ENCODE peak calls at places on chromosomes 7 and 10, in seven cellular contexts. One of them, this sample, is unnamed. For H3K9me3, the result is how much of the 10 kb centered on the place peaks cover.

GRCh38 chr10:113709221-113709838 is 29.6 kb downstream of the CASP7 start:
- DNase-seq in CD8-positive, alpha-beta memory T cell: no peak
- DNase-seq in cardiac muscle cell: no peak
- DNase-seq in aorta: no peak
- DNase-seq in SK-N-SH: no peak
- DNase-seq in left ventricle myocardium inferior: no peak
- DNase-seq in heart right ventricle: no peak
- DNase-seq in this sample: no peak

GRCh38 chr10:30432631-30433285 is 1.2 kb upstream of the MAP3K8 start:
- DNase-seq in CD8-positive, alpha-beta memory T cell: no peak
- DNase-seq in cardiac muscle cell: no peak
- DNase-seq in aorta: no peak
- DNase-seq in SK-N-SH: no peak
- DNase-seq in left ventricle myocardium inferior: peak
- DNase-seq in heart right ventricle: peak
- DNase-seq in this sample: no peak

GRCh38 chr10:69413221-69413865 is 3.4 kb downstream of the TACR2 start:
- DNase-seq in CD8-positive, alpha-beta memory T cell: no peak
- DNase-seq in cardiac muscle cell: peak
- DNase-seq in aorta: peak
- DNase-seq in SK-N-SH: peak
- DNase-seq in left ventricle myocardium inferior: peak
- DNase-seq in heart right ventricle: peak
- DNase-seq in this sample: peak

GRCh38 chr7:70797109-70797514 is 334.8 kb upstream of the GALNT17 start:
- DNase-seq in CD8-positive, alpha-beta memory T cell: no peak
- DNase-seq in cardiac muscle cell: peak
- DNase-seq in aorta: no peak
- DNase-seq in SK-N-SH: peak
- DNase-seq in left ventricle myocardium inferior: no peak
- DNase-seq in heart right ventricle: no peak
- DNase-seq in this sample: no peak

GRCh38 chr7:108499575-108499974 is 26.4 kb downstream of the PNPLA8 start:
- DNase-seq in CD8-positive, alpha-beta memory T cell: no peak
- DNase-seq in cardiac muscle cell: no peak
- DNase-seq in aorta: no peak
- DNase-seq in SK-N-SH: no peak
- DNase-seq in left ventricle myocardium inferior: no peak
- DNase-seq in heart right ventricle: no peak
- DNase-seq in this sample: no peak

GRCh38 chr7:35185908-35186731 is 67.8 kb downstream of the TBX20 start:
- DNase-seq in CD8-positive, alpha-beta memory T cell: no peak
- DNase-seq in cardiac muscle cell: peak
- DNase-seq in aorta: no peak
- DNase-seq in SK-N-SH: peak
- DNase-seq in left ventricle myocardium inferior: peak
- DNase-seq in heart right ventricle: peak
- DNase-seq in this sample: peak

GRCh38 chr7:83040454-83040853 is 122.2 kb downstream of the PCLO start:
- DNase-seq in CD8-positive, alpha-beta memory T cell: no peak
- DNase-seq in cardiac muscle cell: no peak
- DNase-seq in aorta: no peak
- DNase-seq in SK-N-SH: no peak
- DNase-seq in left ventricle myocardium inferior: no peak
- DNase-seq in heart right ventricle: no peak
- DNase-seq in this sample: no peak

GRCh38 chr10:31064334-31064733 is 32.7 kb upstream of the ZNF438 start:
- DNase-seq in CD8-positive, alpha-beta memory T cell: no peak
- DNase-seq in cardiac muscle cell: no peak
- DNase-seq in aorta: no peak
- DNase-seq in SK-N-SH: no peak
- DNase-seq in left ventricle myocardium inferior: peak
- DNase-seq in heart right ventricle: peak
- DNase-seq in this sample: no peak

GRCh38 chr10:3570855-3571266 is 214.1 kb downstream of the KLF6 start:
- DNase-seq in CD8-positive, alpha-beta memory T cell: no peak
- DNase-seq in cardiac muscle cell: no peak
- DNase-seq in aorta: peak
- DNase-seq in SK-N-SH: no peak
- DNase-seq in left ventricle myocardium inferior: peak
- DNase-seq in heart right ventricle: peak
- DNase-seq in this sample: no peak

GRCh38 chr10:13346280-13346819 is 1.7 kb downstream of the SEPHS1 start:
- DNase-seq in CD8-positive, alpha-beta memory T cell: no peak
- DNase-seq in cardiac muscle cell: no peak
- DNase-seq in aorta: no peak
- DNase-seq in SK-N-SH: no peak
- DNase-seq in left ventricle myocardium inferior: no peak
- DNase-seq in heart right ventricle: peak
- DNase-seq in this sample: no peak

GRCh38 chr10:30207485-30208052 is 141.5 kb downstream of the MTPAP start:
- DNase-seq in CD8-positive, alpha-beta memory T cell: no peak
- DNase-seq in cardiac muscle cell: peak
- DNase-seq in aorta: no peak
- DNase-seq in SK-N-SH: no peak
- DNase-seq in left ventricle myocardium inferior: no peak
- DNase-seq in heart right ventricle: no peak
- DNase-seq in this sample: no peak

DNA sequence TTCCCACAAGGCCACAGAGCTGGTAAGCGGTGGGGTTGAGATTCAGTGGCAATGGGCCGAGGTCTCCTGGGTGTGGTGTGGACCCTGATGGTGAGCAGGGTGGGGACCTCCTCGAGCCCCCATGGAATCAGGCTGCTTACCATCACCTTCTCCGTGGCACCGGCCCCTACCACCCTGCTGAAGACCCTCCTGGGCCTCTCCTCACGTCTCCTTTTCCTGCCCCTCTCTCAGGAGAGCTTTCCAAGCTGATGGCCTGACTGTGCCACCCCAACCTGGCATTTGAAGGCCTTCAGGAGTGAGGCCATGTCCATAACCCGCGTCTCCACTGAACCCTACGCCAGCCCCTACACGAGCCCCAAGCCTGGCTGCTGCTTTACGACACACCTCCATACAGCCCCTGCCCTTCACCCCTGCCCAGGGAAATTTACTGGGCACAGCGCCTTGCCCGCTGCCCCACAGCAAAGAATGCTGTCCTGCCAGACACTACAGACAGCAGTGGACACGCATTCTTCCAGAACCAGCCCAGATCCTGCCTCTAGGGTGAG is 55.4 kb downstream of the ZRANB1 start:
- DNase-seq in CD8-positive, alpha-beta memory T cell: no peak
- DNase-seq in cardiac muscle cell: no peak
- DNase-seq in aorta: peak
- DNase-seq in SK-N-SH: no peak
- DNase-seq in left ventricle myocardium inferior: no peak
- DNase-seq in heart right ventricle: no peak
- DNase-seq in this sample: no peak
- H3K9me3 ChIP-seq in CD8-positive, alpha-beta memory T cell: under half
- H3K9me3 ChIP-seq in cardiac muscle cell: under half
- H3K9me3 ChIP-seq in aorta: under half
- H3K9me3 ChIP-seq in SK-N-SH: under half
- H3K9me3 ChIP-seq in left ventricle myocardium inferior: under half
- H3K9me3 ChIP-seq in heart right ventricle: under half
- H3K9me3 ChIP-seq in this sample: under half

GRCh38 chr10:131427253-131427652 is 115.7 kb upstream of the TCERG1L start:
- DNase-seq in CD8-positive, alpha-beta memory T cell: no peak
- DNase-seq in cardiac muscle cell: no peak
- DNase-seq in aorta: peak
- DNase-seq in SK-N-SH: no peak
- DNase-seq in left ventricle myocardium inferior: no peak
- DNase-seq in heart right ventricle: no peak
- DNase-seq in this sample: no peak
- H3K9me3 ChIP-seq in CD8-positive, alpha-beta memory T cell: under half
- H3K9me3 ChIP-seq in cardiac muscle cell: under half
- H3K9me3 ChIP-seq in aorta: under half
- H3K9me3 ChIP-seq in SK-N-SH: under half
- H3K9me3 ChIP-seq in left ventricle myocardium inferior: under half
- H3K9me3 ChIP-seq in heart right ventricle: under half
- H3K9me3 ChIP-seq in this sample: under half

GRCh38 chr7:50853311-50853710 is 70.6 kb upstream of the GRB10 start:
- DNase-seq in CD8-positive, alpha-beta memory T cell: no peak
- DNase-seq in cardiac muscle cell: no peak
- DNase-seq in aorta: no peak
- DNase-seq in SK-N-SH: no peak
- DNase-seq in left ventricle myocardium inferior: no peak
- DNase-seq in heart right ventricle: no peak
- DNase-seq in this sample: no peak

GRCh38 chr7:50849991-50850390 is 67.3 kb upstream of the GRB10 start:
- DNase-seq in CD8-positive, alpha-beta memory T cell: no peak
- DNase-seq in cardiac muscle cell: no peak
- DNase-seq in aorta: no peak
- DNase-seq in SK-N-SH: no peak
- DNase-seq in left ventricle myocardium inferior: no peak
- DNase-seq in heart right ventricle: no peak
- DNase-seq in this sample: no peak

GRCh38 chr7:50852901-50853300 is 70.2 kb upstream of the GRB10 start:
- DNase-seq in CD8-positive, alpha-beta memory T cell: no peak
- DNase-seq in cardiac muscle cell: no peak
- DNase-seq in aorta: no peak
- DNase-seq in SK-N-SH: no peak
- DNase-seq in left ventricle myocardium inferior: no peak
- DNase-seq in heart right ventricle: no peak
- DNase-seq in this sample: no peak

GRCh38 chr7:50851451-50851850 is 68.8 kb upstream of the GRB10 start:
- DNase-seq in CD8-positive, alpha-beta memory T cell: no peak
- DNase-seq in cardiac muscle cell: no peak
- DNase-seq in aorta: no peak
- DNase-seq in SK-N-SH: no peak
- DNase-seq in left ventricle myocardium inferior: no peak
- DNase-seq in heart right ventricle: no peak
- DNase-seq in this sample: no peak

GRCh38 chr7:50851891-50852290 is 69.2 kb upstream of the GRB10 start:
- DNase-seq in CD8-positive, alpha-beta memory T cell: no peak
- DNase-seq in cardiac muscle cell: no peak
- DNase-seq in aorta: no peak
- DNase-seq in SK-N-SH: no peak
- DNase-seq in left ventricle myocardium inferior: no peak
- DNase-seq in heart right ventricle: no peak
- DNase-seq in this sample: no peak
- H3K9me3 ChIP-seq in CD8-positive, alpha-beta memory T cell: under half
- H3K9me3 ChIP-seq in cardiac muscle cell: under half
- H3K9me3 ChIP-seq in aorta: under half
- H3K9me3 ChIP-seq in SK-N-SH: under half
- H3K9me3 ChIP-seq in left ventricle myocardium inferior: under half
- H3K9me3 ChIP-seq in heart right ventricle: under half
- H3K9me3 ChIP-seq in this sample: under half

GRCh38 chr10:62019685-62020361 is 118.3 kb downstream of the ARID5B start:
- DNase-seq in CD8-positive, alpha-beta memory T cell: no peak
- DNase-seq in cardiac muscle cell: no peak
- DNase-seq in aorta: no peak
- DNase-seq in SK-N-SH: no peak
- DNase-seq in left ventricle myocardium inferior: no peak
- DNase-seq in heart right ventricle: no peak
- DNase-seq in this sample: no peak

GRCh38 chr10:62020362-62020730 is 118.8 kb downstream of the ARID5B start:
- DNase-seq in CD8-positive, alpha-beta memory T cell: no peak
- DNase-seq in cardiac muscle cell: no peak
- DNase-seq in aorta: no peak
- DNase-seq in SK-N-SH: no peak
- DNase-seq in left ventricle myocardium inferior: no peak
- DNase-seq in heart right ventricle: no peak
- DNase-seq in this sample: no peak

GRCh38 chr10:62022830-62023229 is 121.3 kb downstream of the ARID5B start:
- DNase-seq in CD8-positive, alpha-beta memory T cell: no peak
- DNase-seq in cardiac muscle cell: no peak
- DNase-seq in aorta: no peak
- DNase-seq in SK-N-SH: no peak
- DNase-seq in left ventricle myocardium inferior: no peak
- DNase-seq in heart right ventricle: no peak
- DNase-seq in this sample: no peak

GRCh38 chr10:62021978-62022802 is 120.7 kb downstream of the ARID5B start:
- DNase-seq in CD8-positive, alpha-beta memory T cell: no peak
- DNase-seq in cardiac muscle cell: no peak
- DNase-seq in aorta: no peak
- DNase-seq in SK-N-SH: no peak
- DNase-seq in left ventricle myocardium inferior: no peak
- DNase-seq in heart right ventricle: no peak
- DNase-seq in this sample: no peak

DNA sequence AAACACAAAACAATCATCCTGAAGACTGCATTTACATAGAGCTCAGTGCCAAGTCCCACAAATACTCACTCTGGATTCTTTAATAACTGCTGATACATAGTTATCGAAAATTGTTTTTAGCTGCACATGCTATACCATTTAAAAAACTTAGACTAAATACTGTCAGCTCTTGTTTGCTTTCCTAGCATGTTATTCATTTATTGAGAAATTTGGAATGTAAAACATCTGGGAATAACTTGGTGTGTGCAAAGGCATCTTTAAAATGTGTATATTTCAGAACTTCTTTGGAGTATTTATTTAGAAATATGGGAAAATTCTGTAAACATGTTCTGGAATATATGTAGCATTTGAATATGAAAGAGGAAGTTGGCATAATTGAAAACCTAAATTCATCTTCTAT is 119.6 kb downstream of the ARID5B start:
- DNase-seq in CD8-positive, alpha-beta memory T cell: no peak
- DNase-seq in cardiac muscle cell: no peak
- DNase-seq in aorta: no peak
- DNase-seq in SK-N-SH: no peak
- DNase-seq in left ventricle myocardium inferior: no peak
- DNase-seq in heart right ventricle: no peak
- DNase-seq in this sample: no peak
- H3K9me3 ChIP-seq in CD8-positive, alpha-beta memory T cell: under half
- H3K9me3 ChIP-seq in cardiac muscle cell: under half
- H3K9me3 ChIP-seq in aorta: under half
- H3K9me3 ChIP-seq in SK-N-SH: under half
- H3K9me3 ChIP-seq in left ventricle myocardium inferior: under half
- H3K9me3 ChIP-seq in heart right ventricle: under half
- H3K9me3 ChIP-seq in this sample: under half

GRCh38 chr7:100878685-100879084 is 3.8 kb downstream of the SRRT start:
- DNase-seq in CD8-positive, alpha-beta memory T cell: no peak
- DNase-seq in cardiac muscle cell: no peak
- DNase-seq in aorta: no peak
- DNase-seq in SK-N-SH: no peak
- DNase-seq in left ventricle myocardium inferior: no peak
- DNase-seq in heart right ventricle: no peak
- DNase-seq in this sample: no peak
- H3K9me3 ChIP-seq in CD8-positive, alpha-beta memory T cell: under half
- H3K9me3 ChIP-seq in cardiac muscle cell: under half
- H3K9me3 ChIP-seq in aorta: under half
- H3K9me3 ChIP-seq in SK-N-SH: under half
- H3K9me3 ChIP-seq in left ventricle myocardium inferior: under half
- H3K9me3 ChIP-seq in heart right ventricle: under half
- H3K9me3 ChIP-seq in this sample: under half